ENCODE peak calls at places on chromosomes 13 and 19, in four cellular contexts. X is IMR-90, R is right lobe of liver, F is AG09309. D is an unnamed sample.

GRCh38 chr13:59120297-59120843 is 1043.4 kb downstream of the DIAPH3 start:
- DNase-seq in X (peak; percentile 60), R (no peak), F (no peak), D (no peak)

GRCh38 chr13:79901336-79901735 is 420.4 kb downstream of the NDFIP2 start:
- DNase-seq in X (peak; percentile 13), R (no peak), F (no peak), D (no peak)

GRCh38 chr19:50430888-50431342 is 1.8 kb upstream of the MYBPC2 start:
- DNase-seq in X (no peak), R (no peak), F (no peak), D (no peak)

GRCh38 chr13:98004107-98004506 is 50.6 kb downstream of the IPO5 start:
- DNase-seq in X (peak; percentile 94), R (no peak), F (no peak), D (no peak)

GRCh38 chr19:21947775-21948174 is 63.0 kb downstream of the ZNF208 start:
- DNase-seq in X (no peak), R (no peak), F (no peak), D (no peak)

GRCh38 chr19:17340302-17340870 is 3.0 kb downstream of the GTPBP3 start:
- DNase-seq in X (no peak), R (peak; percentile 94), F (no peak), D (no peak)

GRCh38 chr19:2123682-2124387 is 27.1 kb downstream of the IZUMO4 start:
- DNase-seq in X (no peak), R (no peak), F (no peak), D (peak; percentile 91)

GRCh38 chr13:106117035-106117434 is 418.4 kb downstream of the EFNB2 start:
- DNase-seq in X (peak; percentile 77), R (no peak), F (peak; percentile 47), D (no peak)

GRCh38 chr19:8149261-8150094 is at the start of gene FBN3:
- DNase-seq in X (no peak), R (no peak), F (no peak), D (no peak)

GRCh38 chr19:37867831-37868230 is 38.6 kb downstream of the WDR87 start:
- DNase-seq in X (peak; percentile 82), R (no peak), F (peak; percentile 37), D (no peak)

GRCh38 chr13:36712785-36713184 is 39.0 kb downstream of the SERTM1 start:
- DNase-seq in X (peak; percentile 5), R (no peak), F (peak; percentile 24), D (no peak)

GRCh38 chr13:29707876-29708543 is 112.5 kb upstream of the SLC7A1 start:
- DNase-seq in X (peak; percentile 41), R (peak; percentile 49), F (peak; percentile 10), D (no peak)

GRCh38 chr19:49677232-49677881 is at the start of gene PRMT1:
- DNase-seq in X (no peak), R (peak; percentile 68), F (no peak), D (no peak)

GRCh38 chr13:75219479-75220237 is 262.3 kb downstream of the TBC1D4 start:
- DNase-seq in X (peak; percentile 57), R (peak; percentile 84), F (peak; percentile 16), D (peak; percentile 96)

GRCh38 chr13:38686635-38687245 is at the start of gene FREM2:
- DNase-seq in X (no peak), R (peak; percentile 53), F (no peak), D (no peak)

GRCh38 chr19:7926021-7926726 is at the start of gene CTXN1:
- DNase-seq in X (no peak), R (peak; percentile 76), F (no peak), D (no peak)

GRCh38 chr13:22127277-22128143 is 456.6 kb downstream of the FGF9 start:
- DNase-seq in X (peak; percentile 24), R (no peak), F (no peak), D (no peak)

GRCh38 chr13:22126433-22127021 is 455.7 kb downstream of the FGF9 start:
- DNase-seq in X (no peak), R (no peak), F (no peak), D (no peak)

GRCh38 chr13:22130254-22130653 is 459.4 kb downstream of the FGF9 start:
- DNase-seq in X (no peak), R (no peak), F (no peak), D (no peak)

GRCh38 chr13:22134261-22134660 is 463.4 kb downstream of the FGF9 start:
- DNase-seq in X (peak; percentile 68), R (no peak), F (no peak), D (no peak)

GRCh38 chr13:22128413-22129198 is 457.7 kb downstream of the FGF9 start:
- DNase-seq in X (peak; percentile 59), R (no peak), F (no peak), D (no peak)
- TF ChIP-seq CTCF in X (no peak), R (no peak), F (no peak), D (no peak)

GRCh38 chr13:96988441-96988840 is 5.8 kb downstream of the OXGR1 start:
- DNase-seq in X (no peak), R (no peak), F (no peak), D (no peak)

GRCh38 chr13:96982672-96983071 is 11.6 kb downstream of the OXGR1 start:
- DNase-seq in X (no peak), R (no peak), F (no peak), D (no peak)

DNA sequence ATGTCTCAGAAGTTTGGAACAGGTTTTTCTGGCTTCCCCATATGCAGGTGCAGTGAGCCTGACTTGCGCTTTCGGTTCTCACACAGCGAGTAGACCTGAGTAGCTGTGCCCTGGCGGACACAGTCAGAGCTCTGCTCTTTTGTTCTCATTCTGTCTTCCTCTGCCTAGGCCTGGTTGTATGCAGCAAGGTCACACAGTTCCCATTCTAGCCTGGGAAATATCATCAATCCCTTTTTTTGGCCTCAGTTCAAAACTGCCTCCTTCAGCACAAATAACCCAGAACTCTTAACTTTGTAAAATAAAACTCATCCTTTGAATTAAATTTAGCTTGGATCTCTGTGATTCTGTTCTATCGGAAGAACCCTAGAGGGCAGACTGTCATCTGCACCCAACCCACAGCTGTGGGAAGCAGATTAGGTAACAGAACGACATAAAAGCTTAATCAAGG is 10.2 kb downstream of the OXGR1 start:
- DNase-seq in X (no peak), R (no peak), F (no peak), D (no peak)
- TF ChIP-seq CTCF in X (no peak), R (peak; percentile 12), F (no peak), D (peak; percentile 41)

GRCh38 chr19:15120135-15121026 is 13.2 kb downstream of the SYDE1 start:
- DNase-seq in X (no peak), R (peak; percentile 35), F (no peak), D (no peak)
- TF ChIP-seq CTCF in X (no peak), R (no peak), F (no peak), D (peak; percentile 18)

GRCh38 chr19:6022570-6023049 is 44.7 kb upstream of the RANBP3 start:
- DNase-seq in X (no peak), R (no peak), F (no peak), D (no peak)

GRCh38 chr19:6020166-6020967 is 42.4 kb upstream of the RANBP3 start:
- DNase-seq in X (no peak), R (no peak), F (no peak), D (peak; percentile 78)

GRCh38 chr19:6023085-6023682 is 45.2 kb upstream of the RANBP3 start:
- DNase-seq in X (peak; percentile 71), R (no peak), F (no peak), D (peak; percentile 57)

GRCh38 chr19:6020972-6021805 is 43.2 kb upstream of the RANBP3 start:
- DNase-seq in X (no peak), R (no peak), F (no peak), D (peak; percentile 77)

GRCh38 chr19:6021878-6022569 is 44.1 kb upstream of the RANBP3 start:
- DNase-seq in X (peak; percentile 69), R (peak; percentile 85), F (no peak), D (peak; percentile 89)
- TF ChIP-seq CTCF in X (peak; percentile 67), R (peak; percentile 89), F (peak; percentile 55), D (peak; percentile 92)

DNA sequence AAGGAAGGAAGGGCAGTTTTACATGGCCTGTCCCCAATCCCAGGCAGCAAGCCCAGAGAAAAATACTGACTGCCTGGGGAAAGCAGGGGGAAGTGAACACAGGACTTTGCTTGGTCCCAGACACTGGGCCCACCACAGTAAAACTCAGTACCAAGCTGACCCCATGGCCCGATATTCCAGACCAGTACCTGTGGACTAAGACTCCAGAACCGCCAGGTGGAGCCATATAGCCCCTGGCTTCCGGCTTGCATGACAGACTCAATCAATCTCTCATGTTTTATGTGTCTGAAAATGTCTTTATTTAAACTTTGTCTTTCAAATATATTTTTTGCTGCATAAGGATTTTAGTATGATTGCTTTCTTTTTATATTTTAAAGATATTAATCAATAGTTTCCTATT is 767.9 kb upstream of the SLITRK6 start:
- DNase-seq in X (no peak), R (no peak), F (no peak), D (no peak)
- TF ChIP-seq CTCF in X (no peak), R (peak; percentile 48), F (no peak), D (peak; percentile 24)

DNA sequence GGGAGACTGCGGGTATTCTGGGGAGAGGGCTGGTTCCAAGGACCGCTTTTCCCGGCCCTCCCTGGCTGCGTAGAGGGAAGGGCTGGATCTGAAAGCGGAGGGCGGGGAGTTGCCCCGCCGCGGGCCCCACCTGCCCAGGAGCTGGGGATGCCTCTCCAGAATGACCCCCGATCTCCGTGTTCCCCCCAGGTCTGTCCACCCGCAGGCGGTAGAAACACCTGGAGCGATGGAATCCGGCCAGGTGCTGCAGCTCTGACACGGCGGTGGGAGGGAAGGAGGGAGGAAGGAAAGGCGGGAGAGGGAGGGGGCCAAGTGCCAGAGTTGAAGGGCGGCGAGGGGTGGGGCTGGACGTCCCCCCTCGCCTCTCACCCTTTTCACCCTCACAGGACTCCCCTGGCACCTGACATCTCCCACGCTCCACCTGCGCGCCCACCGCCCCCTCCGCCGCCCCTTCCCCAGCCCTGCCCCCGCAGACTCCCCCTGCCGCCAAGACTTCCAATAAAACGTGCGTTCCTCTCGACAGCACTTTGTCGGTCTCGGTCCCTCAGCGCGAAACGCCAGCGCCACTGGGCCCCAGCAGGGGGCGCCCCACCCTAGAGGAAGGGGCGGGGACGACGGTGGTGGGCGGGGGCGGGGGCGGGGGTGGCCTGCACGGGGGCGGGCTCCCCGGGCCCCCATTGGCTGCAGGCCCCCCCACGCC is 374 bp upstream of the FXYD7 start:
- DNase-seq in X (no peak), R (no peak), F (no peak), D (no peak)
- TF ChIP-seq CTCF in X (peak; percentile 44), R (peak; percentile 51), F (peak; percentile 51), D (peak; percentile 84)

DNA sequence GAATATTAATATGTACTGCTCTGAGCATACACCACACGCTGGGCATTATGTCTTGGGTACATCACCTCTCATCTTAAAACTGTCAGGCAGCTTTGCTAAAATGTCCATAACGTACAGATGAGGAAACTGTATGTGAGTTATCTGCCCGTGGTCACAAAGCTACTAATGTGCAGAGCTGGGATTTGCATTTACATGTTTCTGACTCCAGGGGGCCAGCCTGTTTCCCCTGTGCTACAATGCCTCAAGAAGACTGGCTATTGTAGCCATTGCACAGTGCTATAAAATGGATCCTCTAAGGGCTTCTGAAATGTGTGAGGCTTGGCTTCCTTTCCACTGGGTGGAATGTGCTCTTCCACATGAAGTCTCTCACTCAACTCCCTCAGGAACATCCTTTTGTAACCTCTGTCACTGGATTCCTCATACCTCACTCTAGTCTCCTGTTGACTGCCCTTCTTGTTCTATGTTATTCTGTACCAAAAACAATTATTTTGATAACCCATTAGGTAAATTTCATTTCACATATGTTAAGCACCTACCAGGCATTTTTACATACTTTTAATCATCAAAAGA is 95.6 kb upstream of the HTR2A start:
- DNase-seq in X (no peak), R (no peak), F (no peak), D (no peak)
- TF ChIP-seq CTCF in X (peak; percentile 25), R (no peak), F (peak; percentile 42), D (peak; percentile 54)

D was measured in chondrocyte.